ENCODE peak calls at places on chromosome 20, in nine cellular contexts. One of them, this sample, is unnamed.

GRCh38 chr20:13349240-13349604 is 128.1 kb downstream of the ISM1 start:
- DNase-seq in SK-N-SH: no peak
- DNase-seq in tibial artery: no peak
- DNase-seq in DND-41: no peak
- DNase-seq in CD4-positive, alpha-beta memory T cell: no peak
- DNase-seq in left ventricle myocardium inferior: no peak
- DNase-seq in stomach: no peak
- DNase-seq in MM.1S: no peak
- DNase-seq in A549: no peak
- DNase-seq in this sample: no peak

GRCh38 chr20:49385471-49385870 is 97.0 kb downstream of the KCNB1 start:
- DNase-seq in stomach: no peak
- DNase-seq in left ventricle myocardium inferior: no peak
- DNase-seq in SK-N-SH: peak; percentile 47
- DNase-seq in MM.1S: peak; percentile 36
- DNase-seq in tibial artery: no peak
- DNase-seq in CD4-positive, alpha-beta memory T cell: no peak
- DNase-seq in A549: no peak
- DNase-seq in DND-41: peak; percentile 15
- DNase-seq in this sample: no peak

GRCh38 chr20:54293526-54293925 is 85.6 kb downstream of the PFDN4 start:
- DNase-seq in DND-41: no peak
- DNase-seq in MM.1S: no peak
- DNase-seq in SK-N-SH: no peak
- DNase-seq in tibial artery: no peak
- DNase-seq in A549: no peak
- DNase-seq in stomach: no peak
- DNase-seq in CD4-positive, alpha-beta memory T cell: no peak
- DNase-seq in left ventricle myocardium inferior: no peak
- DNase-seq in this sample: no peak

GRCh38 chr20:51467971-51468626 is 74.4 kb downstream of the NFATC2 start:
- DNase-seq in A549: no peak
- DNase-seq in SK-N-SH: no peak
- DNase-seq in DND-41: no peak
- DNase-seq in stomach: no peak
- DNase-seq in MM.1S: no peak
- DNase-seq in CD4-positive, alpha-beta memory T cell: no peak
- DNase-seq in tibial artery: no peak
- DNase-seq in left ventricle myocardium inferior: no peak
- DNase-seq in this sample: no peak

GRCh38 chr20:41598719-41599118 is 19.5 kb downstream of the CHD6 start:
- DNase-seq in MM.1S: no peak
- DNase-seq in stomach: no peak
- DNase-seq in tibial artery: no peak
- DNase-seq in SK-N-SH: no peak
- DNase-seq in A549: no peak
- DNase-seq in left ventricle myocardium inferior: no peak
- DNase-seq in CD4-positive, alpha-beta memory T cell: no peak
- DNase-seq in DND-41: no peak
- DNase-seq in this sample: no peak

GRCh38 chr20:51366155-51366886 is 176.2 kb downstream of the NFATC2 start:
- DNase-seq in stomach: peak; percentile 39
- DNase-seq in A549: peak; percentile 86
- DNase-seq in SK-N-SH: no peak
- DNase-seq in left ventricle myocardium inferior: peak; percentile 69
- DNase-seq in tibial artery: peak; percentile 88
- DNase-seq in DND-41: no peak
- DNase-seq in CD4-positive, alpha-beta memory T cell: no peak
- DNase-seq in MM.1S: no peak
- DNase-seq in this sample: no peak

GRCh38 chr20:57964011-57964862 is 254.4 kb upstream of the PMEPA1 start:
- DNase-seq in CD4-positive, alpha-beta memory T cell: no peak
- DNase-seq in A549: no peak
- DNase-seq in stomach: no peak
- DNase-seq in DND-41: no peak
- DNase-seq in MM.1S: no peak
- DNase-seq in SK-N-SH: no peak
- DNase-seq in left ventricle myocardium inferior: peak; percentile 38
- DNase-seq in tibial artery: peak; percentile 76
- DNase-seq in this sample: no peak

GRCh38 chr20:61919675-61920365 is 145.9 kb downstream of the TAF4 start:
- DNase-seq in A549: no peak
- DNase-seq in tibial artery: no peak
- DNase-seq in left ventricle myocardium inferior: no peak
- DNase-seq in DND-41: no peak
- DNase-seq in MM.1S: no peak
- DNase-seq in CD4-positive, alpha-beta memory T cell: no peak
- DNase-seq in stomach: no peak
- DNase-seq in SK-N-SH: no peak
- DNase-seq in this sample: no peak

GRCh38 chr20:16804793-16805187 is 56.6 kb downstream of the OTOR start:
- DNase-seq in SK-N-SH: no peak
- DNase-seq in CD4-positive, alpha-beta memory T cell: no peak
- DNase-seq in MM.1S: no peak
- DNase-seq in stomach: no peak
- DNase-seq in tibial artery: no peak
- DNase-seq in DND-41: no peak
- DNase-seq in A549: no peak
- DNase-seq in left ventricle myocardium inferior: no peak
- DNase-seq in this sample: no peak

GRCh38 chr20:1225729-1226313 is at the start of gene RAD21L1:
- DNase-seq in left ventricle myocardium inferior: peak; percentile 77
- DNase-seq in A549: peak; percentile 92
- DNase-seq in tibial artery: peak; percentile 82
- DNase-seq in stomach: peak; percentile 84
- DNase-seq in SK-N-SH: peak; percentile 100
- DNase-seq in DND-41: no peak
- DNase-seq in CD4-positive, alpha-beta memory T cell: peak; percentile 60
- DNase-seq in MM.1S: peak; percentile 72
- DNase-seq in this sample: peak; percentile 65

GRCh38 chr20:57361517-57361916 is 10.5 kb downstream of the RAE1 start:
- DNase-seq in left ventricle myocardium inferior: no peak
- DNase-seq in stomach: no peak
- DNase-seq in DND-41: no peak
- DNase-seq in CD4-positive, alpha-beta memory T cell: no peak
- DNase-seq in MM.1S: no peak
- DNase-seq in SK-N-SH: no peak
- DNase-seq in A549: no peak
- DNase-seq in tibial artery: no peak
- DNase-seq in this sample: no peak

GRCh38 chr20:64050261-64051032 is 1.0 kb upstream of the SOX18 start:
- DNase-seq in CD4-positive, alpha-beta memory T cell: no peak
- DNase-seq in DND-41: no peak
- DNase-seq in stomach: no peak
- DNase-seq in A549: no peak
- DNase-seq in SK-N-SH: no peak
- DNase-seq in MM.1S: no peak
- DNase-seq in left ventricle myocardium inferior: no peak
- DNase-seq in tibial artery: no peak
- DNase-seq in this sample: no peak

GRCh38 chr20:64052987-64053840 is 3.8 kb upstream of the SOX18 start:
- DNase-seq in stomach: no peak
- DNase-seq in MM.1S: no peak
- DNase-seq in SK-N-SH: no peak
- DNase-seq in CD4-positive, alpha-beta memory T cell: no peak
- DNase-seq in A549: no peak
- DNase-seq in tibial artery: no peak
- DNase-seq in DND-41: no peak
- DNase-seq in left ventricle myocardium inferior: no peak
- DNase-seq in this sample: no peak

GRCh38 chr20:64052326-64052722 is 2.9 kb upstream of the SOX18 start:
- DNase-seq in left ventricle myocardium inferior: no peak
- DNase-seq in stomach: no peak
- DNase-seq in tibial artery: no peak
- DNase-seq in DND-41: no peak
- DNase-seq in CD4-positive, alpha-beta memory T cell: no peak
- DNase-seq in A549: no peak
- DNase-seq in SK-N-SH: no peak
- DNase-seq in MM.1S: no peak
- DNase-seq in this sample: no peak

GRCh38 chr20:64051033-64051452 is 1.6 kb upstream of the SOX18 start:
- DNase-seq in stomach: no peak
- DNase-seq in tibial artery: no peak
- DNase-seq in A549: no peak
- DNase-seq in SK-N-SH: no peak
- DNase-seq in MM.1S: no peak
- DNase-seq in left ventricle myocardium inferior: no peak
- DNase-seq in CD4-positive, alpha-beta memory T cell: no peak
- DNase-seq in DND-41: no peak
- DNase-seq in this sample: no peak

GRCh38 chr20:64051532-64052325 is 2.3 kb upstream of the SOX18 start:
- DNase-seq in stomach: no peak
- DNase-seq in DND-41: no peak
- DNase-seq in tibial artery: peak; percentile 77
- DNase-seq in SK-N-SH: no peak
- DNase-seq in A549: no peak
- DNase-seq in CD4-positive, alpha-beta memory T cell: no peak
- DNase-seq in MM.1S: no peak
- DNase-seq in left ventricle myocardium inferior: peak; percentile 77
- DNase-seq in this sample: no peak
- H3K9me3 ChIP-seq in stomach: no peaks in the 10 kb centered on the region
- H3K9me3 ChIP-seq in DND-41: no peaks in the 10 kb centered on the region
- H3K9me3 ChIP-seq in tibial artery: no peaks in the 10 kb centered on the region
- H3K9me3 ChIP-seq in SK-N-SH: no peaks in the 10 kb centered on the region
- H3K9me3 ChIP-seq in A549: no peaks in the 10 kb centered on the region
- H3K9me3 ChIP-seq in CD4-positive, alpha-beta memory T cell: no peaks in the 10 kb centered on the region
- H3K9me3 ChIP-seq in MM.1S: no peaks in the 10 kb centered on the region
- H3K9me3 ChIP-seq in left ventricle myocardium inferior: no peaks in the 10 kb centered on the region
- H3K9me3 ChIP-seq in this sample: no peaks in the 10 kb centered on the region

GRCh38 chr20:5073154-5074049 is 46.4 kb downstream of the PCNA start:
- DNase-seq in tibial artery: peak; percentile 97
- DNase-seq in CD4-positive, alpha-beta memory T cell: no peak
- DNase-seq in A549: peak; percentile 97
- DNase-seq in left ventricle myocardium inferior: peak; percentile 88
- DNase-seq in MM.1S: no peak
- DNase-seq in SK-N-SH: peak; percentile 30
- DNase-seq in DND-41: peak; percentile 25
- DNase-seq in stomach: peak; percentile 97
- DNase-seq in this sample: no peak
- H3K4me3 ChIP-seq in tibial artery: no peak overlapping the region
- H3K4me3 ChIP-seq in CD4-positive, alpha-beta memory T cell: no peak overlapping the region
- H3K4me3 ChIP-seq in A549: no peak overlapping the region
- H3K4me3 ChIP-seq in left ventricle myocardium inferior: no peak overlapping the region
- H3K4me3 ChIP-seq in MM.1S: no peak overlapping the region
- H3K4me3 ChIP-seq in SK-N-SH: no peak overlapping the region
- H3K4me3 ChIP-seq in DND-41: no peak overlapping the region
- H3K4me3 ChIP-seq in stomach: no peak overlapping the region
- H3K4me3 ChIP-seq in this sample: no peak overlapping the region

GRCh38 chr20:20699144-20699543 is 13.3 kb downstream of the RALGAPA2 start:
- DNase-seq in DND-41: no peak
- DNase-seq in tibial artery: no peak
- DNase-seq in SK-N-SH: no peak
- DNase-seq in CD4-positive, alpha-beta memory T cell: no peak
- DNase-seq in stomach: no peak
- DNase-seq in MM.1S: no peak
- DNase-seq in A549: no peak
- DNase-seq in left ventricle myocardium inferior: no peak
- DNase-seq in this sample: no peak

GRCh38 chr20:20692587-20692986 is 19.9 kb downstream of the RALGAPA2 start:
- DNase-seq in MM.1S: no peak
- DNase-seq in stomach: no peak
- DNase-seq in left ventricle myocardium inferior: no peak
- DNase-seq in A549: no peak
- DNase-seq in tibial artery: no peak
- DNase-seq in CD4-positive, alpha-beta memory T cell: no peak
- DNase-seq in DND-41: no peak
- DNase-seq in SK-N-SH: no peak
- DNase-seq in this sample: no peak

GRCh38 chr20:20697325-20697845 is 15.1 kb downstream of the RALGAPA2 start:
- DNase-seq in CD4-positive, alpha-beta memory T cell: no peak
- DNase-seq in left ventricle myocardium inferior: no peak
- DNase-seq in tibial artery: no peak
- DNase-seq in A549: no peak
- DNase-seq in MM.1S: no peak
- DNase-seq in stomach: no peak
- DNase-seq in DND-41: no peak
- DNase-seq in SK-N-SH: no peak
- DNase-seq in this sample: no peak

GRCh38 chr20:20694591-20694990 is 17.9 kb downstream of the RALGAPA2 start:
- DNase-seq in MM.1S: no peak
- DNase-seq in left ventricle myocardium inferior: no peak
- DNase-seq in CD4-positive, alpha-beta memory T cell: no peak
- DNase-seq in SK-N-SH: no peak
- DNase-seq in tibial artery: no peak
- DNase-seq in A549: no peak
- DNase-seq in DND-41: no peak
- DNase-seq in stomach: no peak
- DNase-seq in this sample: no peak

GRCh38 chr20:20695250-20695816 is 17.1 kb downstream of the RALGAPA2 start:
- DNase-seq in SK-N-SH: no peak
- DNase-seq in stomach: no peak
- DNase-seq in DND-41: no peak
- DNase-seq in CD4-positive, alpha-beta memory T cell: no peak
- DNase-seq in A549: no peak
- DNase-seq in MM.1S: no peak
- DNase-seq in left ventricle myocardium inferior: no peak
- DNase-seq in tibial artery: no peak
- DNase-seq in this sample: no peak
- H3K4me1 ChIP-seq in SK-N-SH: no peaks in the 10 kb centered on the region
- H3K4me1 ChIP-seq in stomach: peaks cover 76% of the 10 kb centered on the region
- H3K4me1 ChIP-seq in DND-41: no peaks in the 10 kb centered on the region
- H3K4me1 ChIP-seq in CD4-positive, alpha-beta memory T cell: no peaks in the 10 kb centered on the region
- H3K4me1 ChIP-seq in A549: peaks cover 21% of the 10 kb centered on the region
- H3K4me1 ChIP-seq in MM.1S: no peaks in the 10 kb centered on the region
- H3K4me1 ChIP-seq in left ventricle myocardium inferior: peaks cover 28% of the 10 kb centered on the region
- H3K4me1 ChIP-seq in tibial artery: no peaks in the 10 kb centered on the region
- H3K4me1 ChIP-seq in this sample: no peaks in the 10 kb centered on the region

GRCh38 chr20:34209111-34209510 is 32.1 kb upstream of the ASIP start:
- DNase-seq in CD4-positive, alpha-beta memory T cell: no peak
- DNase-seq in MM.1S: no peak
- DNase-seq in stomach: no peak
- DNase-seq in left ventricle myocardium inferior: no peak
- DNase-seq in tibial artery: no peak
- DNase-seq in A549: no peak
- DNase-seq in SK-N-SH: no peak
- DNase-seq in DND-41: no peak
- DNase-seq in this sample: no peak
- H3K9me3 ChIP-seq in CD4-positive, alpha-beta memory T cell: no peaks in the 10 kb centered on the region
- H3K9me3 ChIP-seq in MM.1S: no peaks in the 10 kb centered on the region
- H3K9me3 ChIP-seq in stomach: no peaks in the 10 kb centered on the region
- H3K9me3 ChIP-seq in left ventricle myocardium inferior: peaks cover 20% of the 10 kb centered on the region
- H3K9me3 ChIP-seq in tibial artery: no peaks in the 10 kb centered on the region
- H3K9me3 ChIP-seq in A549: peaks cover 31% of the 10 kb centered on the region
- H3K9me3 ChIP-seq in SK-N-SH: peaks cover 13% of the 10 kb centered on the region
- H3K9me3 ChIP-seq in DND-41: peaks cover 3% of the 10 kb centered on the region
- H3K9me3 ChIP-seq in this sample: no peaks in the 10 kb centered on the region

DNA sequence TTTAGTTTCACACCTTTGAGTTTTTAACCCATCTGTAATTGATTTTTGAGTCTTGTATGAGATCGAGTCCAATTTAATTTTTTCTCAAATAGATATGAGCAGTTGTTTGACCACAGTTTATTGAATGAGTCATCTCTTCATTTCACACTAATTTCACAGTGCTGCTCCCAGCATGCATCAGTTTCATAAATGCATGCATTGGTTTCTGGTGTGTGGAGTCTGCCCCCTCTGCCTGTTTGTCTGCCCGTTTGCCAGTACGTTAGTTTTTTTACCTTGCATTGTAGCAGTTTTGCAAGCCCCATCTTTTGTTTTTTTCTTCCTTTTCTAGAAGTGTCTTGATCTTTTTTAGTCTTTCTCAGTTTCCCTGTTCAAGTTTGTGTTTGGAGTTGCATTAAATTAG is 11.9 kb downstream of the SLX4IP start:
- DNase-seq in stomach: peak; percentile 30
- DNase-seq in tibial artery: no peak
- DNase-seq in MM.1S: peak; percentile 88
- DNase-seq in SK-N-SH: peak; percentile 55
- DNase-seq in CD4-positive, alpha-beta memory T cell: peak; percentile 37
- DNase-seq in DND-41: peak; percentile 85
- DNase-seq in left ventricle myocardium inferior: no peak
- DNase-seq in A549: peak; percentile 91
- DNase-seq in this sample: no peak
- H3K4me3 ChIP-seq in stomach: no peak overlapping the region
- H3K4me3 ChIP-seq in tibial artery: no peak overlapping the region
- H3K4me3 ChIP-seq in MM.1S: peak overlapping the region; percentile 30
- H3K4me3 ChIP-seq in SK-N-SH: no peak overlapping the region
- H3K4me3 ChIP-seq in CD4-positive, alpha-beta memory T cell: no peak overlapping the region
- H3K4me3 ChIP-seq in DND-41: peak overlapping the region; percentile 5
- H3K4me3 ChIP-seq in left ventricle myocardium inferior: no peak overlapping the region
- H3K4me3 ChIP-seq in A549: no peak overlapping the region
- H3K4me3 ChIP-seq in this sample: no peak overlapping the region

This sample was measured in effector memory CD4-positive, alpha-beta T cell.